ENCODE peak calls at places on chromosomes 6 and 20, in four cellular contexts. G is GM06990, X is Peyer's patch, W is GM20000. H is an unnamed sample.

GRCh38 chr6:45812937-45813336 is 202.7 kb downstream of the CLIC5 start:
- DNase-seq in G (no peak), X (no peak), W (no peak), H (no peak)

GRCh38 chr6:169368200-169368599 is 114.6 kb upstream of the THBS2 start:
- DNase-seq in G (no peak), X (no peak), W (no peak), H (no peak)

GRCh38 chr6:1574083-1574761 is 35.5 kb upstream of the FOXC1 start:
- DNase-seq in G (no peak), X (no peak), W (no peak), H (no peak)

GRCh38 chr6:84428300-84428907 is 201.0 kb upstream of the CEP162 start:
- DNase-seq in G (no peak), X (no peak), W (peak; percentile 25), H (no peak)

GRCh38 chr20:24470782-24471582 is 1.6 kb downstream of the SYNDIG1 start:
- DNase-seq in G (no peak), X (no peak), W (no peak), H (no peak)

GRCh38 chr6:159692303-159693127 is 526 bp downstream of the SOD2 start:
- DNase-seq in G (peak; percentile 71), X (peak; percentile 65), W (peak; percentile 70), H (peak; percentile 43)

GRCh38 chr6:39361657-39362486 is 39.4 kb upstream of the KCNK16 start:
- DNase-seq in G (no peak), X (peak; percentile 29), W (peak; percentile 79), H (peak; percentile 36)

GRCh38 chr20:62370807-62371587 is 3.9 kb upstream of the LAMA5 start:
- DNase-seq in G (no peak), X (no peak), W (no peak), H (no peak)

GRCh38 chr6:36627801-36628246 is 33.7 kb downstream of the SRSF3 start:
- DNase-seq in G (no peak), X (no peak), W (no peak), H (no peak)

GRCh38 chr20:58048096-58048702 is 180.3 kb downstream of the ANKRD60 start:
- DNase-seq in G (no peak), X (no peak), W (no peak), H (no peak)

GRCh38 chr20:53580376-53581111 is 13.1 kb downstream of the ZNF217 start:
- DNase-seq in G (no peak), X (no peak), W (no peak), H (no peak)
- TF ChIP-seq CTCF in G (peak; percentile 4), X (no peak), W (no peak), H (no peak)

DNA sequence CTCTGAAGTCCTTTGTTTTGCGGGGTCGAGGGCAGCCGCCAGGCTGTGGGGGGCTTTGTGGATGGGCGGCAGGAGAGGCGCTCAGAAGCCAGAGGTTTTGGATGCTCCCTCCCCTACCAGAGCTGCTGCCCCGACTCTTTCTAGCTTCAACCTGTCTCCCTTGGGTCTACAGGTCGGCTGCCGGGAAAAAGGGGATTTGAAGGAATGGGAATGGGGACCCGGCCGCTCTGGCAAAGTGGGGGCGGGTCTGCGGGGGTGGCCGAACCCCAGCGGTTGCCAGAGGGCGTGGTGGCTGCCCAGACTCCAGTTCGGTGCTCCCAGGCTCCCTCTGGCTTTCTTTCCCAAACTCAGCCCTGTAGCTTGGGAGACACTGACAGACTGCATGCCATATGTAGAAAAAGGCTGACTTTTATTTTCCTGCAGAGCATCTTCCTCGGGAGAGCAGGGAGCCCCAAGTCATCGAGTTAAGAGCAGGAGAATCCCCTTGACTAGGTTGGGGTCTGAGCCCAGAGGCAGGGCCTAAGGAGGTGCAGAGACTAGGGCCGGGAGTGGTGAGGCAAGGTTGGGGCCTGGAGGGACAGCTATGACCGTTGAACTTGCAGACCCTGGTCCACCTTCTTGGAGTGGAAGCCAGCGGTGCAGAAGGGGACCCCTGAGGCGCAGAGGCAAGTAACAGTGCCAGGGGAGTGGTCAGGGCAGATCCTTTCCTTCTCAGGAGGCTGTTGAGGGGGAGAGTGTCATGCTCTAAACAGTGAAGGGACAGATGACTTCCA is 1.4 kb upstream of the PPP1R18 start:
- DNase-seq in G (peak; percentile 44), X (no peak), W (no peak), H (no peak)
- TF ChIP-seq CTCF in G (no peak), X (no peak), W (no peak), H (no peak)

GRCh38 chr6:69774740-69775350 is 22.0 kb downstream of the LMBRD1 start:
- DNase-seq in G (no peak), X (no peak), W (no peak), H (no peak)
- TF ChIP-seq CTCF in G (no peak), X (no peak), W (no peak), H (no peak)

DNA sequence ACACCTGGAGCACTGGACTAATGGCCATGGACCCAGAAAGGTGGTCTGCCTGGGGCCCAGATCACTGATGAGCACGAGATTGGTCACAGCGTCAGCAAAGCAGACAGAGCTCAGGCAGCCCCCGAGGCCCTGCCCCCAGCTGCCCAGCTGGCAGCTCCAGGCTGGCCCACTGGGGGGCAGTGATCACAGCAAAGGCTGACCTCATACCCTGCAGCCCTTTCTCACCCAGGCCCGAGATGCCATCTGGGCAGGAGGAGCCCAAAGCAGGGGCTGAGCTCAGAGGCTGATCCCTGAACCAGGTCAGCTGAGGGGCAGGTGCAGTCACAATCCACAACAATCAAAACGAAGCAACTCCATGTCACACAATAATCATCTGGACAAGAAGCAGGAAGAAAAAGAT is 4.1 kb downstream of the MAP1LC3A start:
- DNase-seq in G (no peak), X (no peak), W (no peak), H (no peak)
- TF ChIP-seq CTCF in G (peak; percentile 54), X (no peak), W (no peak), H (peak; percentile 19)

H was measured in natural killer cell.